ENCODE peak calls at places on chromosomes 13 and 19, in four cellular contexts. X is fibroblast of lung, N is GM03348, Y is nucleus accumbens. V is an unnamed sample.

GRCh38 chr19:40305403-40305802 is 20.3 kb upstream of the AKT2 start:
- DNase-seq in N (peak), Y (peak), X (peak), V (peak)

GRCh38 chr13:51632643-51633357 is 48.5 kb downstream of the WDFY2 start:
- DNase-seq in N (no peak), X (no peak), Y (peak), V (no peak)

GRCh38 chr19:51777570-51778460 is 16.8 kb downstream of the FPR2 start:
- DNase-seq in Y (peak), X (peak), N (peak), V (peak)

GRCh38 chr19:30226464-30227070 is 145.6 kb upstream of the ZNF536 start:
- DNase-seq in Y (no peak), N (peak), X (no peak), V (no peak)

GRCh38 chr13:36395280-36395679 is 37.0 kb upstream of the CCNA1 start:
- DNase-seq in Y (no peak), N (peak), X (peak), V (no peak)

GRCh38 chr13:78852709-78853108 is 193.8 kb upstream of the OBI1 start:
- DNase-seq in X (no peak), Y (no peak), N (no peak), V (no peak)

GRCh38 chr19:13880059-13880672 is 3.2 kb downstream of the NANOS3 start:
- DNase-seq in Y (peak), N (peak), X (peak), V (peak)

GRCh38 chr13:67258482-67258881 is 28.3 kb upstream of the PCDH9 start:
- DNase-seq in X (no peak), Y (no peak), N (no peak), V (no peak)

GRCh38 chr19:3046621-3047306 is 15.5 kb downstream of the TLE5 start:
- DNase-seq in Y (no peak), X (no peak), N (no peak), V (no peak)

GRCh38 chr19:29909545-29909944 is 32.5 kb upstream of the URI1 start:
- DNase-seq in X (no peak), Y (no peak), N (peak), V (no peak)

GRCh38 chr19:5352229-5352763 is 11.7 kb upstream of the PTPRS start:
- DNase-seq in Y (no peak), N (no peak), X (peak), V (no peak)

GRCh38 chr13:112916296-112916695 is 52.7 kb upstream of the MCF2L start:
- DNase-seq in Y (no peak), N (no peak), X (no peak), V (no peak)

GRCh38 chr19:35042954-35043604 is 1.6 kb downstream of the HPN start:
- DNase-seq in Y (no peak), N (no peak), X (no peak), V (no peak)

GRCh38 chr19:5665781-5666513 is 14.4 kb downstream of the MICOS13 start:
- DNase-seq in N (peak), Y (no peak), X (peak), V (no peak)